ENCODE peak calls at places on chromosomes 3 and 15, in six cellular contexts. W is Peyer's patch, Z is body of pancreas, U is adrenal gland, M is heart left ventricle, S is right lobe of liver. T is an unnamed sample.

GRCh38 chr15:38054488-38054887 is 120.0 kb downstream of the TMCO5A start:
- DNase-seq in W (no peak), U (no peak), S (no peak), M (no peak), Z (no peak), T (no peak)

GRCh38 chr15:88467935-88468528 is 524 bp downstream of the MRPS11 start:
- DNase-seq in U (no peak), S (no peak), W (no peak), Z (no peak), M (no peak), T (no peak)

GRCh38 chr3:170753421-170754344 is 116.3 kb downstream of the RPL22L1 start:
- DNase-seq in W (no peak), S (no peak), U (no peak), M (no peak), Z (no peak), T (no peak)

GRCh38 chr3:66075281-66075680 is 36.6 kb upstream of the MAGI1 start:
- DNase-seq in S (peak; percentile 29), W (no peak), Z (no peak), U (no peak), M (no peak), T (no peak)

GRCh38 chr3:112303811-112304325 is 9.9 kb upstream of the SLC9C1 start:
- DNase-seq in W (peak; percentile 62), U (no peak), S (no peak), Z (no peak), M (no peak), T (no peak)

GRCh38 chr3:106001923-106002322 is 133.1 kb upstream of the CBLB start:
- DNase-seq in S (no peak), Z (no peak), W (no peak), M (no peak), U (no peak), T (no peak)

GRCh38 chr3:78809941-78810340 is 957.9 kb downstream of the ROBO1 start:
- DNase-seq in S (no peak), M (no peak), U (no peak), Z (no peak), W (no peak), T (no peak)

GRCh38 chr3:57079221-57079831 is 18.9 kb downstream of the SPATA12 start:
- DNase-seq in W (peak; percentile 49), M (peak; percentile 47), U (peak; percentile 43), S (peak; percentile 30), Z (peak; percentile 37), T (peak; percentile 76)

GRCh38 chr3:27483117-27484001 is 825 bp downstream of the SLC4A7 start:
- DNase-seq in M (peak; percentile 49), S (peak; percentile 57), U (peak; percentile 52), Z (peak; percentile 29), W (peak; percentile 81), T (peak; percentile 61)

GRCh38 chr3:98977520-98977919 is 76.0 kb upstream of the DCBLD2 start:
- DNase-seq in S (no peak), Z (no peak), U (no peak), M (no peak), W (no peak), T (no peak)

GRCh38 chr3:106839576-106840280 is 537.5 kb upstream of the CCDC54 start:
- DNase-seq in S (no peak), W (no peak), Z (no peak), M (no peak), U (no peak), T (no peak)

GRCh38 chr3:53189276-53189675 is 28.3 kb downstream of the PRKCD start:
- DNase-seq in Z (no peak), W (no peak), M (no peak), U (peak; percentile 70), S (no peak), T (no peak)

GRCh38 chr3:129025108-129025507 is 24.0 kb downstream of the EFCC1 start:
- DNase-seq in Z (no peak), W (no peak), U (no peak), S (no peak), M (no peak), T (peak; percentile 32)

DNA sequence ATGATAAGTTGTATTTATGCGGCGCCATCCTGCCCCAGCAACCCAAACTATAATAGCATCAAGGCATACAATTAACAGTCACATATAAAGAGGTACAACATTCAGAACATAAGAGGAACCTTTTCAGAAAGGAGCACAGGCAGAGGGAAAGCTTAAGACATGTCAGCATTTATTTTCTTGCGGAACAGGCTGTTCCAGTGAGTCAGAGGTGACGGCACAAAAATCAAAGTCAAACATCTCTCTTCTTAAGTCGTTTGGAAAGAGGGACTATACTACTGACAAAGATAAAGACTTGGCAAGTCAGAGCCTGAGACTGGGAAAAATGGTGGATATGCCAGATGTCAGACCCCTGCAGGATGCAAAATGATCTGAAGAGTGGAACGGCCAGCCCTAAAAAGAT is 128.4 kb downstream of the CTNNB1 start:
- DNase-seq in Z (no peak), U (no peak), W (no peak), M (no peak), S (no peak), T (no peak)
- H3K4me1 ChIP-seq in Z (no peaks in the 10 kb centered on the region), U (no peaks in the 10 kb centered on the region), W (no peaks in the 10 kb centered on the region), M (peaks cover 13% of the 10 kb centered on the region), S (no peaks in the 10 kb centered on the region), T (peaks cover 3% of the 10 kb centered on the region)

GRCh38 chr15:68794869-68795268 is 25.8 kb downstream of the ANP32A start:
- DNase-seq in M (no peak), S (no peak), U (no peak), W (no peak), Z (no peak), T (no peak)

GRCh38 chr15:68796576-68796975 is 24.1 kb downstream of the ANP32A start:
- DNase-seq in Z (no peak), M (no peak), U (no peak), W (no peak), S (no peak), T (no peak)

GRCh38 chr15:68793776-68794175 is 26.9 kb downstream of the ANP32A start:
- DNase-seq in U (no peak), Z (no peak), W (no peak), S (no peak), M (no peak), T (no peak)

GRCh38 chr15:68794307-68794706 is 26.4 kb downstream of the ANP32A start:
- DNase-seq in U (no peak), S (no peak), W (no peak), Z (no peak), M (no peak), T (no peak)

GRCh38 chr15:68795298-68795848 is 25.3 kb downstream of the ANP32A start:
- DNase-seq in Z (peak; percentile 72), U (peak; percentile 75), S (peak; percentile 83), W (peak; percentile 92), M (peak; percentile 94), T (peak; percentile 70)
- TF ChIP-seq POLR2A in Z (peak; percentile 45), U (peak; percentile 22), S (no peak), W (no peak), M (no peak), T (no peak)

GRCh38 chr3:148074916-148075315 is 622.8 kb upstream of the AGTR1 start:
- DNase-seq in Z (no peak), W (no peak), S (no peak), M (no peak), U (no peak), T (no peak)
- H3K4me1 ChIP-seq in Z (no peaks in the 10 kb centered on the region), W (no peaks in the 10 kb centered on the region), S (no peaks in the 10 kb centered on the region), M (no peaks in the 10 kb centered on the region), U (no peaks in the 10 kb centered on the region), T (no peaks in the 10 kb centered on the region)

GRCh38 chr3:155282416-155283091 is 10.9 kb downstream of the STRIT1 start:
- DNase-seq in S (no peak), Z (no peak), U (no peak), W (no peak), M (no peak), T (no peak)

GRCh38 chr3:155283092-155284056 is 10.1 kb downstream of the STRIT1 start:
- DNase-seq in M (no peak), Z (no peak), U (no peak), S (no peak), W (no peak), T (no peak)

GRCh38 chr3:155281892-155282291 is 11.6 kb downstream of the STRIT1 start:
- DNase-seq in U (no peak), Z (no peak), S (no peak), M (no peak), W (no peak), T (no peak)

GRCh38 chr3:155285936-155286335 is 7.5 kb downstream of the STRIT1 start:
- DNase-seq in Z (no peak), S (no peak), U (no peak), W (no peak), M (no peak), T (no peak)

DNA sequence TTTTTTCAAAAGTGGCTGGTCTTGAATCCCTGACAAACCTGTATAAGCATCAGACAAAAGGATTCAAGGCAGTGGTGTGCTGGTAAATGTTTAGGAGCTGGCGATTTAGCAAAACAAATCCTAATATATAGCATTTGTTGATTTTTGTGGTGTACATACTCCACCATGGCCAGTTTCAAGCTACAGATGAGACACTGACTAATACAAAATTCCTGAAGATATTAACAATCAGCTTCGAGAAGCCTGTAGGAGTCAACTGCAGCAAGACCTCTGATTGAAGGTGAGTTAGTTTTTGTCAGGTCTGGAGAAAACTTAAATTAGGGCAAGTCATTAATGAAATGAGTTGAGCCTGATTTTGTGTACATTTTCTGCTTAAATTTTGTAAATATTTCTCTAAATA is 6.7 kb downstream of the STRIT1 start:
- DNase-seq in U (no peak), M (no peak), W (no peak), Z (no peak), S (no peak), T (no peak)
- TF ChIP-seq POLR2A in U (no peak), M (no peak), W (no peak), Z (no peak), S (no peak), T (no peak)

DNA sequence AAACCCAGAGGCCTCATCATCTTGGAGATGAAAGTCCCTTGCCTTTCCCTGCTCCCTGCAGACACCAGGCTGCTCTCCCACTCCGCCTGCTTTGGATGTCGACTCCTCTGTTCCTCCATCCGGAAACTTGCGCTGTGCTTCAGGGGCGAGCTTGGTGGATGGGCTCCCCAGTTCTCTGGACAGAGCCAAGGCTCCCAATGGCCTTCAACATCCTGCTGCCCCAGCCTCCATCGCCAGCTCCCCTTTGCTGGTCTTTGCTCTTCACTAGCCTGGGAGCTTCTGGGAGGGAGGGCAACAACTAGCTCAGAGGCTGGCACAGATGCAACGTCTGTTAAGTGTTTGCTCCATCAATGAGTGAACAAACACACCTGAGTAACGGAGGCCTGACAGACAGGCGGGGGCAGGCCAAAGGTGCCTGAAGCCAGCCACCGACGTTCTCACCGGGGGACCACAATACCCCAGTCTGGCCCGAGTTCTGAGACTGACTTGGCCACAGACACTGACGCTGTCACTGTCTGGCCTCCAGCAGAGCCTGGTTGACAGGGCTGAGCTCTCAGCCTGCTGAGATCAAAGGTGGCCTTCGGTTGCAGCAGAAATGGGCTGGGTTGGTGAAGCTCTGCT is 39.0 kb downstream of the RGMA start:
- DNase-seq in W (no peak), S (no peak), U (no peak), Z (no peak), M (no peak), T (no peak)
- H3K4me1 ChIP-seq in W (no peaks in the 10 kb centered on the region), S (no peaks in the 10 kb centered on the region), U (no peaks in the 10 kb centered on the region), Z (no peaks in the 10 kb centered on the region), M (no peaks in the 10 kb centered on the region), T (no peaks in the 10 kb centered on the region)

T was measured in ovary.